ENCODE peak calls at places on chromosomes 12 and 14, in seven cellular contexts. One of them, this sample, is unnamed. For H4K20me1, the result is how much of the 10 kb centered on the place peaks cover.

GRCh38 chr14:76090611-76091010 is 61.1 kb upstream of the GPATCH2L start:
- DNase-seq in H9: no peak
- DNase-seq in GM23248: peak
- DNase-seq in hepatocyte: no peak
- DNase-seq in MM.1S: no peak
- DNase-seq in fibroblast of lung: no peak
- DNase-seq in GM23338: no peak
- DNase-seq in this sample: no peak

GRCh38 chr14:73662439-73663056 is 17.8 kb downstream of the DNAL1 start:
- DNase-seq in hepatocyte: peak
- DNase-seq in H9: peak
- DNase-seq in GM23248: peak
- DNase-seq in MM.1S: no peak
- DNase-seq in fibroblast of lung: peak
- DNase-seq in GM23338: peak
- DNase-seq in this sample: no peak

GRCh38 chr14:66072190-66072905 is 413.8 kb upstream of the CCDC196 start:
- DNase-seq in GM23338: no peak
- DNase-seq in H9: no peak
- DNase-seq in fibroblast of lung: no peak
- DNase-seq in MM.1S: no peak
- DNase-seq in GM23248: no peak
- DNase-seq in hepatocyte: no peak
- DNase-seq in this sample: no peak

GRCh38 chr12:56450241-56450640 is 1.0 kb upstream of the TIMELESS start:
- DNase-seq in H9: no peak
- DNase-seq in MM.1S: no peak
- DNase-seq in GM23338: no peak
- DNase-seq in fibroblast of lung: no peak
- DNase-seq in GM23248: no peak
- DNase-seq in hepatocyte: no peak
- DNase-seq in this sample: no peak

GRCh38 chr14:101350710-101351109 is 210.6 kb upstream of the DIO3 start:
- DNase-seq in fibroblast of lung: no peak
- DNase-seq in H9: no peak
- DNase-seq in hepatocyte: no peak
- DNase-seq in GM23338: peak
- DNase-seq in MM.1S: no peak
- DNase-seq in GM23248: no peak
- DNase-seq in this sample: no peak

GRCh38 chr12:92337128-92337527 is 191.5 kb upstream of the BTG1 start:
- DNase-seq in GM23248: no peak
- DNase-seq in GM23338: no peak
- DNase-seq in MM.1S: no peak
- DNase-seq in fibroblast of lung: peak
- DNase-seq in hepatocyte: no peak
- DNase-seq in H9: no peak
- DNase-seq in this sample: no peak

GRCh38 chr12:15336772-15337553 is 14.7 kb downstream of the PTPRO start:
- DNase-seq in GM23338: no peak
- DNase-seq in fibroblast of lung: peak
- DNase-seq in H9: no peak
- DNase-seq in MM.1S: no peak
- DNase-seq in GM23248: peak
- DNase-seq in hepatocyte: no peak
- DNase-seq in this sample: no peak

GRCh38 chr12:26740991-26741390 is 92.0 kb downstream of the ITPR2 start:
- DNase-seq in H9: no peak
- DNase-seq in hepatocyte: no peak
- DNase-seq in fibroblast of lung: no peak
- DNase-seq in GM23248: no peak
- DNase-seq in GM23338: no peak
- DNase-seq in MM.1S: no peak
- DNase-seq in this sample: no peak

GRCh38 chr14:67385618-67386017 is 25.5 kb downstream of the EIF2S1 start:
- DNase-seq in GM23338: no peak
- DNase-seq in GM23248: no peak
- DNase-seq in fibroblast of lung: no peak
- DNase-seq in MM.1S: no peak
- DNase-seq in hepatocyte: no peak
- DNase-seq in H9: no peak
- DNase-seq in this sample: no peak

GRCh38 chr12:111767362-111768158 is 827 bp downstream of the ALDH2 start:
- DNase-seq in fibroblast of lung: peak
- DNase-seq in MM.1S: no peak
- DNase-seq in hepatocyte: peak
- DNase-seq in GM23248: peak
- DNase-seq in GM23338: peak
- DNase-seq in H9: no peak
- DNase-seq in this sample: no peak

GRCh38 chr12:130497991-130498390 is 160.3 kb downstream of the PIWIL1 start:
- DNase-seq in hepatocyte: no peak
- DNase-seq in GM23248: no peak
- DNase-seq in H9: no peak
- DNase-seq in GM23338: no peak
- DNase-seq in fibroblast of lung: no peak
- DNase-seq in MM.1S: no peak
- DNase-seq in this sample: no peak

GRCh38 chr12:12899530-12900380 is 8.4 kb downstream of the GPRC5A start:
- DNase-seq in H9: no peak
- DNase-seq in GM23338: no peak
- DNase-seq in GM23248: peak
- DNase-seq in hepatocyte: peak
- DNase-seq in fibroblast of lung: peak
- DNase-seq in MM.1S: no peak
- DNase-seq in this sample: no peak

DNA sequence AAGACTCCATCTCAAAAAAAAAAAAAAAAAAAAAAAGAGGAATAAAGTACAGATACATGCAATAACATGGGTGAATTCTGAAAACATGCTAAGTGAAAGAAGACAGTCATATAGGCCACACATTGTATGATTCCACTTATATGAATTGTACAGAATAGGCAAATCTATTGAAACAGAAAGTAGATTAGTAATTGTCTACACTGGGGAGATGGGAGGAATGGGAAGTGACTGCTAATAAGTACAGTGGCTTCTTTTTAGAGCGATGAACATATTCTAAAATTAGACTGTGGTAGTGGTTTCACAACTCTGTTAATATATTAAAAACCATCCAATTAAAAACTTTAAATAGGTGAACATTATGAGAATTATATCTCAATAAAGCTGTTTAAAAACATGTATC is 74.4 kb downstream of the ANKS1B start:
- DNase-seq in GM23248: peak
- DNase-seq in hepatocyte: no peak
- DNase-seq in fibroblast of lung: peak
- DNase-seq in GM23338: no peak
- DNase-seq in MM.1S: peak
- DNase-seq in H9: no peak
- DNase-seq in this sample: no peak
- H4K20me1 ChIP-seq in GM23248: under half
- H4K20me1 ChIP-seq in hepatocyte: under half
- H4K20me1 ChIP-seq in fibroblast of lung: under half
- H4K20me1 ChIP-seq in GM23338: under half
- H4K20me1 ChIP-seq in MM.1S: under half
- H4K20me1 ChIP-seq in H9: under half
- H4K20me1 ChIP-seq in this sample: under half

GRCh38 chr12:754871-755562 is 2.6 kb downstream of the WNK1 start:
- DNase-seq in MM.1S: peak
- DNase-seq in H9: no peak
- DNase-seq in fibroblast of lung: peak
- DNase-seq in GM23248: peak
- DNase-seq in hepatocyte: peak
- DNase-seq in GM23338: peak
- DNase-seq in this sample: peak
- H4K20me1 ChIP-seq in MM.1S: under half
- H4K20me1 ChIP-seq in H9: under half
- H4K20me1 ChIP-seq in fibroblast of lung: under half
- H4K20me1 ChIP-seq in GM23248: under half
- H4K20me1 ChIP-seq in hepatocyte: half or more
- H4K20me1 ChIP-seq in GM23338: under half
- H4K20me1 ChIP-seq in this sample: under half

GRCh38 chr12:11724888-11725310 is 75.4 kb downstream of the ETV6 start:
- DNase-seq in fibroblast of lung: peak
- DNase-seq in GM23338: no peak
- DNase-seq in hepatocyte: no peak
- DNase-seq in GM23248: peak
- DNase-seq in H9: no peak
- DNase-seq in MM.1S: no peak
- DNase-seq in this sample: no peak
- H4K20me1 ChIP-seq in fibroblast of lung: under half
- H4K20me1 ChIP-seq in GM23338: under half
- H4K20me1 ChIP-seq in hepatocyte: under half
- H4K20me1 ChIP-seq in GM23248: under half
- H4K20me1 ChIP-seq in H9: under half
- H4K20me1 ChIP-seq in MM.1S: under half
- H4K20me1 ChIP-seq in this sample: under half

DNA sequence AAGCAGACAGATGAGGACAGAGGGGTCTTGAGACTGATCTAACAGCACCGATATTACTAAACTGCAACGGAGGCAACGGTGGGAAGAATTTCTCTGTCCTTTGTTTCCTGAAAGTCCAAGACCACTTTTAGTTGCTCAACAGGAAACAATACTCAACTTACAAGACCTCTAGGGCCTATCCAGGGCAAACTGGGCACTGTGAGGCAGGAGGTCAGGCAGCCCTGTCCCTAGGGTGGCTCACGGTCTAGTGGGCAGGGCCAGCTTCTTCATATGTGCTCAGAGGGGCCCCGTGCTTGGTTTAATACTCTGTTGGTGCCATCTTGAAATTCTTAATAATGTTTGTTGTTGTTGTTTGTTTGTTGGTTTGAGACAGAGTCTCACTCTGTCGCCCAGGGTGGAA is 14.2 kb downstream of the SSH1 start:
- DNase-seq in fibroblast of lung: no peak
- DNase-seq in GM23338: no peak
- DNase-seq in MM.1S: no peak
- DNase-seq in GM23248: no peak
- DNase-seq in H9: no peak
- DNase-seq in hepatocyte: no peak
- DNase-seq in this sample: no peak
- H4K20me1 ChIP-seq in fibroblast of lung: under half
- H4K20me1 ChIP-seq in GM23338: under half
- H4K20me1 ChIP-seq in MM.1S: under half
- H4K20me1 ChIP-seq in GM23248: under half
- H4K20me1 ChIP-seq in H9: under half
- H4K20me1 ChIP-seq in hepatocyte: under half
- H4K20me1 ChIP-seq in this sample: under half